ENCODE peak calls at places on chromosomes 12 and 14, in nine cellular contexts. I is HepG2, V is body of pancreas, L is transverse colon, X is sigmoid colon, C is heart right ventricle, J is tibial artery, Z is astrocyte, F is A549. W is an unnamed sample.

GRCh38 chr14:74720526-74720925 is 7.6 kb downstream of the FCF1 start:
- DNase-seq in F (no peak), Z (peak), I (no peak), V (no peak), X (no peak), C (no peak), J (no peak), L (no peak), W (no peak)

GRCh38 chr12:100651108-100651507 is 77.6 kb downstream of the GAS2L3 start:
- DNase-seq in X (no peak), L (no peak), V (no peak), F (no peak), I (no peak), C (no peak), Z (no peak), J (no peak), W (no peak)

GRCh38 chr12:3089588-3089987 is 12.4 kb downstream of the TSPAN9 start:
- DNase-seq in Z (no peak), C (no peak), V (no peak), L (no peak), J (no peak), F (no peak), X (no peak), I (no peak), W (no peak)

GRCh38 chr14:85991156-85991555 is 461.2 kb downstream of the FLRT2 start:
- DNase-seq in C (no peak), X (no peak), V (no peak), F (peak), Z (no peak), I (no peak), L (no peak), J (no peak), W (no peak)

GRCh38 chr12:30823140-30823669 is 68.5 kb upstream of the CAPRIN2 start:
- DNase-seq in Z (no peak), X (no peak), F (peak), L (peak), J (no peak), V (peak), I (no peak), C (peak), W (no peak)

GRCh38 chr14:58752782-58753181 is 115.0 kb downstream of the DACT1 start:
- DNase-seq in F (peak), V (peak), J (peak), Z (no peak), C (peak), X (peak), I (peak), L (peak), W (no peak)

GRCh38 chr12:1551496-1551895 is 42.9 kb downstream of the FBXL14 start:
- DNase-seq in L (no peak), X (no peak), C (no peak), F (no peak), J (no peak), V (no peak), Z (no peak), I (no peak), W (no peak)

GRCh38 chr14:86129426-86129825 is 599.5 kb downstream of the FLRT2 start:
- DNase-seq in Z (no peak), C (no peak), J (no peak), F (no peak), I (no peak), X (no peak), V (no peak), L (no peak), W (no peak)

GRCh38 chr12:107369679-107370078 is 276.3 kb upstream of the CRY1 start:
- DNase-seq in L (no peak), X (no peak), I (no peak), J (no peak), Z (no peak), F (no peak), V (no peak), C (no peak), W (no peak)

GRCh38 chr12:19068137-19068536 is 61.4 kb upstream of the PLEKHA5 start:
- DNase-seq in V (no peak), C (no peak), Z (no peak), J (no peak), X (no peak), L (no peak), I (no peak), F (no peak), W (no peak)

GRCh38 chr14:80364274-80364673 is 153.0 kb upstream of the DIO2 start:
- DNase-seq in L (no peak), V (no peak), Z (peak), X (no peak), F (peak), J (no peak), I (peak), C (no peak), W (no peak)
- TF ChIP-seq CTCF in L (no peak), V (peak), Z (peak), X (no peak), F (peak), J (no peak), I (peak), C (no peak), W (peak)

GRCh38 chr12:70994217-70994788 is 73.8 kb upstream of the PTPRR start:
- DNase-seq in V (no peak), F (no peak), L (no peak), I (no peak), X (no peak), J (no peak), C (no peak), Z (peak), W (no peak)
- H3K4me3 ChIP-seq in V (no peak), F (no peak), L (no peak), I (no peak), X (no peak), J (no peak), C (no peak), Z (no peak), W (no peak)

DNA sequence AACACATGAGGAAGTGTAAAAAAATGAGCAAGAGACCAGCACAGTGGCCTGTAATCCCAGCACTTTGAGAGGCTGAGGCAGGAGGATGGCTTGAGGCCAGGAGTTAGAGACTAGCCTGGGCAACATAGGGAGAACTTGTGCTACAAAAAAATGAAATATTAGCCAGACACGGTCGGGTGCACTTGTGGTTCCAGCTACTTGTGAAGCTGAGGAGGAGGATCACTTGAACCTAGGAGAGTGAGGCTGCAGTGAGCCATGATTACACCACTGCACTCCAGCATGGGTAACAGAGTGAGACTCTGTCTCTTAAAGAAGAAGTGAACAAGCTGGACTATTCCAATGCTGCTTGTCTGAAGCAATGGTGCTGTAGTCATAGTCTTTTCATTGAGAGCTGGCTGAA is 36.3 kb upstream of the MAP3K9 start:
- DNase-seq in F (no peak), Z (no peak), L (no peak), V (no peak), J (no peak), C (no peak), X (no peak), I (no peak), W (no peak)
- TF ChIP-seq CTCF in F (no peak), Z (no peak), L (no peak), V (no peak), J (no peak), C (no peak), X (no peak), I (no peak), W (no peak)

GRCh38 chr14:36505892-36506731 is 13.9 kb downstream of the NKX2-1 start:
- DNase-seq in F (no peak), J (no peak), C (no peak), Z (no peak), V (no peak), I (no peak), X (no peak), L (no peak), W (no peak)
- H3K4me3 ChIP-seq in F (no peak), J (no peak), C (no peak), Z (no peak), V (no peak), I (no peak), X (no peak), L (no peak), W (no peak)

DNA sequence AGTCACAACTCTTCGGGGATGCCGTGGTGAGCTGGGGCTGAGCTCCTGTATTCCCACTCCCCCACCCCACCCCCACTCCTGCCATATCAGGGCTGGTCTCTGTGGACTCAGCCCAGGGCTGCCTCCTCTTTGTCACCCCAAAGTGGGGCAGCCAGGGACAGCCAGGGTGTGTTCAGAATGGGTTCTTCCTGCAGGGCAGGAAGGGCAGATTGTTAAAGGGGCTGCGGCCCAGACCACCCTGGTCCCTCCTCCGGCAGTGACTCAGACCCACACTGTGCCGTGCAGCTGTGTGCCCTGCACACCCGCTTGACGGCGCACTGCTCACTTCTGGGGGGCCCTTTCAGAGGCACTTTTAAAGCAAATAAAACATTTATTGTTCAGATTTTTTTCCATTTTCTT is 9.3 kb downstream of the SLC48A1 start:
- DNase-seq in F (no peak), V (no peak), C (no peak), I (no peak), X (peak), J (no peak), Z (no peak), L (no peak), W (no peak)
- TF ChIP-seq CTCF in F (no peak), V (no peak), C (no peak), I (no peak), X (no peak), J (no peak), Z (no peak), L (no peak), W (no peak)

W was measured in HFF-Myc.